ENCODE peak calls at places on chromosomes 12 and 14, in four cellular contexts. F, P, H and R are unnamed samples.

GRCh38 chr12:92623386-92623785 is 79.4 kb upstream of the PLEKHG7 start:
- DNase-seq in F (no peak), H (no peak), P (no peak), R (no peak)

GRCh38 chr14:44782775-44783238 is 178.9 kb downstream of the KLHL28 start:
- DNase-seq in P (no peak), H (peak), F (no peak), R (peak)

GRCh38 chr14:36505193-36505815 is 14.7 kb downstream of the NKX2-1 start:
- DNase-seq in F (no peak), P (no peak), H (no peak), R (no peak)

GRCh38 chr14:72793154-72793725 is 100.7 kb downstream of the DPF3 start:
- DNase-seq in P (no peak), F (no peak), H (no peak), R (no peak)

GRCh38 chr12:24902521-24903304 is 46.2 kb downstream of the BCAT1 start:
- DNase-seq in P (no peak), F (no peak), H (peak), R (no peak)

GRCh38 chr12:68468036-68468435 is 135.9 kb upstream of the MDM1 start:
- DNase-seq in P (no peak), H (no peak), F (no peak), R (no peak)

GRCh38 chr12:66692170-66692569 is 13.3 kb upstream of the GRIP1 start:
- DNase-seq in H (no peak), F (no peak), P (no peak), R (no peak)

GRCh38 chr12:124259168-124260066 is 35.5 kb upstream of the RFLNA start:
- DNase-seq in F (no peak), H (no peak), P (no peak), R (no peak)

GRCh38 chr14:88005978-88006851 is 1.3 kb downstream of the GPR65 start:
- DNase-seq in H (no peak), P (no peak), F (peak), R (no peak)

GRCh38 chr12:45938566-45938965 is 51.8 kb downstream of the SCAF11 start:
- DNase-seq in P (peak), F (no peak), H (no peak), R (no peak)

GRCh38 chr14:33404964-33405574 is 466.4 kb downstream of the NPAS3 start:
- DNase-seq in P (no peak), H (no peak), F (no peak), R (no peak)

GRCh38 chr12:113833422-113833821 is 132.7 kb downstream of the RBM19 start:
- DNase-seq in H (no peak), P (no peak), F (no peak), R (no peak)